ENCODE peak calls at places on chromosome 22, in nine cellular contexts. M is prostate gland; U is GM23248; V is thoracic aorta; T is naive thymus-derived CD4-positive, alpha-beta T cell; Q is right lobe of liver; O is fibroblast of lung; I is colonic mucosa; R is AG04450. F is an unnamed sample.

GRCh38 chr22:25650834-25651233 is 86.4 kb downstream of the GRK3 start:
- DNase-seq in I (no peak), M (no peak), V (no peak), R (no peak), O (no peak), T (no peak), U (no peak), Q (no peak), F (no peak)

GRCh38 chr22:27997538-27997937 is 78.5 kb upstream of the PITPNB start:
- DNase-seq in M (no peak), I (no peak), T (no peak), V (no peak), O (no peak), U (peak), Q (no peak), R (no peak), F (no peak)

GRCh38 chr22:28019881-28020861 is 101.1 kb upstream of the PITPNB start:
- DNase-seq in T (peak), U (peak), M (peak), O (peak), I (peak), R (no peak), Q (peak), V (no peak), F (peak)

GRCh38 chr22:23833017-23833795 is 5.6 kb downstream of the DERL3 start:
- DNase-seq in Q (peak), R (no peak), T (no peak), V (no peak), U (no peak), I (no peak), M (no peak), O (no peak), F (peak)

GRCh38 chr22:43094085-43094484 is 4.9 kb upstream of the TTLL1 start:
- DNase-seq in T (no peak), I (peak), O (no peak), U (peak), V (no peak), Q (peak), R (no peak), M (no peak), F (peak)

GRCh38 chr22:42172385-42173172 is 42.0 kb upstream of the CYP2D6 start:
- DNase-seq in U (peak), Q (peak), M (no peak), O (peak), V (no peak), T (no peak), I (peak), R (no peak), F (no peak)

GRCh38 chr22:49943405-49943765 is 17.2 kb upstream of the PIM3 start:
- DNase-seq in Q (no peak), O (no peak), M (no peak), R (no peak), I (no peak), U (no peak), T (no peak), V (no peak), F (no peak)

GRCh38 chr22:46107089-46107664 is 43.1 kb upstream of the PPARA start:
- DNase-seq in Q (peak), T (no peak), R (no peak), U (peak), V (no peak), I (no peak), M (peak), O (no peak), F (peak)

GRCh38 chr22:49983148-49984042 is 22.8 kb downstream of the PIM3 start:
- DNase-seq in U (no peak), M (no peak), I (no peak), R (no peak), T (peak), Q (no peak), O (no peak), V (no peak), F (peak)

GRCh38 chr22:46968359-46968740 is 205.9 kb downstream of the TBC1D22A start:
- DNase-seq in I (no peak), Q (no peak), U (no peak), R (no peak), T (no peak), V (no peak), O (no peak), M (no peak), F (no peak)

GRCh38 chr22:45166935-45167334 is 3.2 kb downstream of the NUP50 start:
- DNase-seq in O (no peak), T (no peak), R (no peak), V (no peak), Q (no peak), U (no peak), M (no peak), I (no peak), F (no peak)

GRCh38 chr22:42688241-42688913 is 32.3 kb downstream of the A4GALT start:
- DNase-seq in M (peak), V (peak), T (no peak), R (peak), U (peak), I (peak), Q (peak), O (peak), F (peak)

GRCh38 chr22:37336474-37337028 is 54.2 kb downstream of the CYTH4 start:
- DNase-seq in M (no peak), R (no peak), V (no peak), I (peak), O (no peak), Q (no peak), U (no peak), T (no peak), F (no peak)

GRCh38 chr22:21669026-21669425 is 3.2 kb downstream of the PPIL2 start:
- DNase-seq in T (no peak), V (no peak), U (no peak), O (no peak), Q (no peak), M (no peak), I (no peak), R (no peak), F (no peak)

GRCh38 chr22:44002324-44002723 is 21.8 kb upstream of the PARVB start:
- DNase-seq in I (no peak), O (no peak), T (no peak), V (no peak), R (no peak), U (no peak), Q (no peak), M (no peak), F (no peak)

GRCh38 chr22:45887202-45888131 is 89.5 kb downstream of the WNT7B start:
- DNase-seq in M (peak), O (no peak), U (no peak), V (no peak), T (no peak), R (no peak), I (no peak), Q (no peak), F (no peak)

GRCh38 chr22:43226368-43226979 is 39.5 kb upstream of the TTLL12 start:
- DNase-seq in T (no peak), M (no peak), O (peak), R (no peak), V (no peak), U (peak), Q (no peak), I (no peak), F (no peak)

GRCh38 chr22:42769574-42770447 is 49.1 kb upstream of the A4GALT start:
- DNase-seq in M (peak), I (peak), Q (no peak), R (peak), O (peak), U (peak), V (peak), T (no peak), F (peak)

GRCh38 chr22:47395481-47395880 is 633.0 kb downstream of the TBC1D22A start:
- DNase-seq in I (no peak), O (peak), T (no peak), V (no peak), R (no peak), M (no peak), Q (no peak), U (no peak), F (peak)

GRCh38 chr22:37109242-37109917 is at the start of gene TMPRSS6:
- DNase-seq in I (no peak), R (no peak), T (no peak), O (no peak), Q (peak), M (no peak), V (no peak), U (no peak), F (no peak)

GRCh38 chr22:39493759-39494158 is 8.3 kb upstream of the MIEF1 start:
- DNase-seq in M (no peak), O (peak), Q (no peak), R (peak), I (no peak), T (no peak), U (peak), V (no peak), F (no peak)
- H3K27ac ChIP-seq in M (no peak), O (peak), Q (no peak), R (peak), I (no peak), T (no peak), U (peak), V (no peak), F (no peak)

GRCh38 chr22:30413745-30414524 is 11.6 kb upstream of the MTFP1 start:
- DNase-seq in Q (no peak), T (peak), M (no peak), U (no peak), R (no peak), V (no peak), O (no peak), I (no peak), F (no peak)
- H3K27ac ChIP-seq in Q (no peak), T (peak), M (no peak), U (peak), R (peak), V (no peak), O (no peak), I (no peak), F (no peak)

GRCh38 chr22:29553391-29554224 is at the start of gene THOC5:
- DNase-seq in O (peak), M (peak), T (peak), Q (peak), I (peak), R (peak), U (peak), V (peak), F (peak)
- H3K27ac ChIP-seq in O (peak), M (peak), T (peak), Q (peak), I (peak), R (peak), U (peak), V (peak), F (peak)

GRCh38 chr22:40818192-40818746 is 877 bp downstream of the SLC25A17 start:
- DNase-seq in T (peak), I (no peak), M (no peak), Q (no peak), U (peak), V (no peak), O (no peak), R (no peak), F (no peak)
- H3K27ac ChIP-seq in T (peak), I (no peak), M (no peak), Q (no peak), U (no peak), V (no peak), O (peak), R (peak), F (no peak)

GRCh38 chr22:31757265-31757664 is 3.4 kb downstream of the DEPDC5 start:
- DNase-seq in T (no peak), I (no peak), V (no peak), U (no peak), O (no peak), Q (no peak), R (no peak), M (no peak), F (no peak)

GRCh38 chr22:31753634-31754471 is at the start of gene DEPDC5:
- DNase-seq in R (peak), V (peak), T (peak), M (peak), I (peak), O (peak), U (peak), Q (peak), F (peak)

GRCh38 chr22:31753005-31753633 is 700 bp upstream of the DEPDC5 start:
- DNase-seq in V (no peak), T (no peak), O (no peak), U (peak), M (peak), R (no peak), I (peak), Q (peak), F (peak)

GRCh38 chr22:31752096-31752847 is 1.5 kb upstream of the DEPDC5 start:
- DNase-seq in I (no peak), M (no peak), V (no peak), U (no peak), O (no peak), Q (no peak), T (no peak), R (no peak), F (no peak)

DNA sequence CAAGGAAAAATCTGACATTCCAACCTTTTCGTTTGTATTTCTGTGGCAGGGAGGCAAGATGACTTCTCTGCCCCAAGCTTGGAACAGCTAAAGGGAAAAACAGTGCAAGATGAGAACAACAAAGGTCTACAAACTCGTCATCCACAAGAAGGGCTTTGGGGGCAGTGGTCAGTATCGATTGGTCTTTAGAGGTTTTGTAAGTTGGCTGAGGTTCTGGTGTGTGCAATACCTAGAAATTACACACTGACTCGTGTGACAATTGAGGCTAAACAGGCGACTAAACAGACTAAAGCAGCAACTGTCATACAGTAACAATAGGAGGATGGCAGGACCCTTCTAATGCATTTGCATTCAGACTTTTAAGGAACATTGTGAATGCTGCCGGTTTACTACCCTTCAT is 994 bp downstream of the DEPDC5 start:
- DNase-seq in T (no peak), M (no peak), Q (peak), O (no peak), I (no peak), U (no peak), V (no peak), R (no peak), F (no peak)
- H3K27ac ChIP-seq in T (peak), M (no peak), Q (peak), O (no peak), I (no peak), U (peak), V (peak), R (no peak), F (no peak)

GRCh38 chr22:30265851-30266444 is 703 bp downstream of the OSM start:
- DNase-seq in I (peak), O (no peak), T (peak), U (peak), Q (peak), M (no peak), V (no peak), R (no peak), F (peak)
- H3K27ac ChIP-seq in I (peak), O (no peak), T (peak), U (no peak), Q (peak), M (no peak), V (peak), R (no peak), F (peak)

DNA sequence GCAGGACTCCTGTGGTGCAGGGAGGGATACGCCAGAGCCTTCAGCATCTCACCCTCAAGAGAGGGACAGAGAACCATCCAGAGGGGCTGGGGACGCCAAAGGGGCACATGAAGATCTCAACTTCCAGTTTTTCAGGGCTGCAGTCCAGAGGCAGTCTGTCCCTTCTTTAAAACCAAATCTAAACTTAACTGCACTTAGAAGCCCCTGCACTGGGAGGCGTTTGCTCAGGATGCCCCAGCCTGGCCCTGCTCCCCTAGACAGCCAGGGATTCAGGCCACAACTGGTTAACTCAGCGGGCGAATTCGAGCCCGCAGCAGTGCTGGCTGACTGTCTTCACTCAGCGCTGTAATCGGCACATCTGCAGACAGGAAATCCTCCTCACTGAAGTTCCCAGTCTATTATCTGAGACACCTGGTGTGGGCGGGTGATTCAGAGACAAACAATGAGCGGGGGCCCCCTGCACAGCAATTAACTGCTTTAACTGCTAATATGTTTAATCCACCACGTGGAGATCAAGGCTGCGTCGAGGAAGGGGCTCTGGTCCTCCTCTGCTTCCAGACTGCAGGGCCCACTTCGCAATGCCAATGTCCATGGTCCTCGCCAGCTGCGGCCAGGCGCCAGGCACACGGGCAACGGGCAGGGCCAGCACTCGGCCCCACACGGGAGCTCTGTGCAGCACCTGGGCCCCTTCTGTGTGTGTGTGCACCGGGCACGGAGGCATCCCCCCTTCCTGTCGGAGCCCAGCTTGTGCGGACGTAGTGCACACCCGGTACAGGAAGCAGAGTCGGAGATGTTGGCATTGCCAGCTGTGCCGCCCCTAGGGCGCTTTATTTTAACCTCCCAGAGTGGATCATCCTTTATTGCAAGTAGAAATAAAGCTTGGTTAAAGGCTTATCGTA is 36.9 kb upstream of the GNB1L start:
- DNase-seq in O (peak), V (no peak), U (peak), R (peak), Q (no peak), T (peak), I (no peak), M (no peak), F (peak)
- H3K27ac ChIP-seq in O (peak), V (no peak), U (peak), R (peak), Q (no peak), T (peak), I (no peak), M (peak), F (peak)

F was measured in Peyer's patch.